ENCODE peak calls at places on chromosomes 2 and 18, in five cellular contexts. T, C, W, D and M are unnamed samples.

GRCh38 chr2:232815569-232815968 is 39.2 kb upstream of the KCNJ13 start:
- DNase-seq in C (no peak), D (no peak), T (no peak), W (no peak), M (no peak)

GRCh38 chr2:40242315-40242714 is 209.6 kb downstream of the SLC8A1 start:
- DNase-seq in D (no peak), W (no peak), C (no peak), T (peak; percentile 23), M (no peak)

GRCh38 chr2:155223781-155224406 is 525.4 kb downstream of the KCNJ3 start:
- DNase-seq in T (peak; percentile 40), C (peak; percentile 26), D (peak; percentile 1), W (no peak), M (no peak)

GRCh38 chr2:54810236-54810635 is 86.8 kb downstream of the EML6 start:
- DNase-seq in W (no peak), T (no peak), D (no peak), C (no peak), M (no peak)

GRCh38 chr2:134282638-134283400 is 28.9 kb downstream of the MGAT5 start:
- DNase-seq in T (no peak), W (no peak), C (no peak), D (no peak), M (no peak)

GRCh38 chr2:28175028-28175427 is 217.6 kb upstream of the FOSL2 start:
- DNase-seq in C (no peak), T (peak; percentile 29), D (no peak), W (no peak), M (no peak)

GRCh38 chr2:133486706-133487305 is 81.5 kb downstream of the NCKAP5 start:
- DNase-seq in D (no peak), C (no peak), W (no peak), T (no peak), M (no peak)

GRCh38 chr18:49608366-49608747 is 46.5 kb downstream of the LIPG start:
- DNase-seq in D (no peak), W (peak; percentile 68), T (no peak), C (no peak), M (no peak)

GRCh38 chr2:226707500-226707899 is 92.1 kb downstream of the IRS1 start:
- DNase-seq in W (no peak), C (no peak), T (no peak), D (no peak), M (no peak)

GRCh38 chr2:9422321-9423099 is 818 bp downstream of the ITGB1BP1 start:
- DNase-seq in T (peak; percentile 63), W (peak; percentile 46), D (peak; percentile 71), C (peak; percentile 18), M (peak; percentile 38)

GRCh38 chr18:3388980-3389379 is 61.0 kb upstream of the TGIF1 start:
- DNase-seq in C (no peak), W (no peak), D (no peak), T (no peak), M (no peak)

GRCh38 chr2:69917854-69918253 is 2.9 kb downstream of the MXD1 start:
- DNase-seq in T (no peak), C (peak; percentile 10), D (no peak), W (peak; percentile 16), M (no peak)

GRCh38 chr2:156505696-156506095 is 69.5 kb downstream of the GPD2 start:
- DNase-seq in C (no peak), D (no peak), W (no peak), T (no peak), M (no peak)

GRCh38 chr2:195543063-195543462 is 114.0 kb upstream of the SLC39A10 start:
- DNase-seq in W (no peak), C (no peak), T (no peak), D (no peak), M (no peak)

GRCh38 chr18:54737986-54738385 is 90.3 kb upstream of the RAB27B start:
- DNase-seq in C (no peak), W (no peak), D (peak; percentile 7), T (no peak), M (no peak)

GRCh38 chr2:238928520-238929241 is 80.8 kb downstream of the TWIST2 start:
- DNase-seq in W (no peak), T (no peak), C (no peak), D (no peak), M (no peak)

GRCh38 chr2:203714112-203714511 is 7.7 kb downstream of the CD28 start:
- DNase-seq in D (no peak), W (no peak), C (no peak), T (no peak), M (no peak)

GRCh38 chr18:48874233-48874632 is 76.5 kb downstream of the SMAD7 start:
- DNase-seq in D (no peak), C (no peak), W (no peak), T (no peak), M (no peak)

GRCh38 chr2:19667085-19667484 is 234.7 kb downstream of the TTC32 start:
- DNase-seq in W (no peak), D (peak; percentile 40), T (peak; percentile 25), C (peak; percentile 41), M (no peak)

GRCh38 chr2:62227386-62228075 is 31.6 kb downstream of the B3GNT2 start:
- DNase-seq in T (no peak), C (no peak), W (no peak), D (no peak), M (no peak)

GRCh38 chr2:240322231-240322955 is 113.1 kb upstream of the GPC1 start:
- DNase-seq in T (no peak), C (no peak), W (no peak), D (no peak), M (no peak)

GRCh38 chr2:192165842-192166241 is 28.9 kb downstream of the TMEFF2 start:
- DNase-seq in W (no peak), C (no peak), T (no peak), D (no peak), M (no peak)

GRCh38 chr2:3536682-3537632 is 17.6 kb upstream of the ADI1 start:
- DNase-seq in C (peak; percentile 26), W (peak; percentile 79), T (peak; percentile 83), D (peak; percentile 81), M (no peak)

GRCh38 chr2:144519934-144520717 is at the start of gene ZEB2:
- DNase-seq in C (peak; percentile 19), T (peak; percentile 72), D (peak; percentile 22), W (peak; percentile 79), M (no peak)

GRCh38 chr2:171516793-171517192 is 5.5 kb upstream of the CYBRD1 start:
- DNase-seq in D (no peak), C (no peak), W (no peak), T (no peak), M (no peak)

GRCh38 chr2:226023383-226023782 is 623.9 kb downstream of the NYAP2 start:
- DNase-seq in D (no peak), W (no peak), C (peak; percentile 36), T (peak; percentile 63), M (no peak)

GRCh38 chr2:237920673-237921072 is 46.1 kb upstream of the UBE2F start:
- DNase-seq in C (no peak), T (no peak), W (no peak), D (no peak), M (no peak)

GRCh38 chr2:140509765-140510164 is 1621.1 kb downstream of the LRP1B start:
- DNase-seq in W (no peak), T (no peak), C (no peak), D (no peak), M (no peak)
- TF ChIP-seq REST in W (no peak), T (no peak), C (no peak), D (no peak), M (no peak)

DNA sequence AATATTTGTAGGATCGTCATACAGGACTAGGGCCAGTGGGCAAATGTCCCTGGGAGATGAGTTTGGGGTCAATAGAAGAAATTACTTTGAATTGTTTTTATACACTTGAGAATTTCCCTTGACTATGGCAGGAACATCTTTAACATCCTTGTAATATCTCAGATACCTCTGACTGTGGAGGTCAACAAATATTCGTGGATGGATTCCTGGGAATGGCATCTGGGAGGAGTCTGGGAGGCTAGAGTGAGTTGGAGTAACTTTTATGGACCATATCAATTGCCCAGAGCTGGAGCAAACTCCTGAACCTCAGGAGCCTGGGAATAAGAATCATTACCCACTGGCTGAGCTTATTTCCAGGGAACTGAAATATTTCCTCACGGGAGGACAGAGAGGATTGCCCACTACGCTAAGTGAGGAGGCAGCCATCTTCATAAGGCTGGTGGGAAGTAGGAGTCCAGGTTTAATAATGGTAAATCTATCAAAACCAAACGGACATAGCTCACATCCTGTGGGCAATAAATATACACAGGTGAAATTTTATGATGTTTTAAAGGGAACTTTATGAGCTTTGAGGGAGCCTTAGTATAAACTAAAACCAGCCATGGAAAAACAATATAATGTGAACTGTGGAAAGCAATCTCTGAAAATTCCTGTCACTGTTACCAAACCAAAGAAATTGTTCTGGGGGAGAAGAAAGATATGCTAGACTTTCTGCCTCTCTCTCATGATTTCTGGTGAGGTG is 44.4 kb upstream of the LCLAT1 start:
- DNase-seq in C (no peak), D (no peak), W (no peak), T (no peak), M (no peak)
- H3K27ac ChIP-seq in C (no peak overlapping the region), D (no peak overlapping the region), W (no peak overlapping the region), T (no peak overlapping the region), M (no peak overlapping the region)

GRCh38 chr2:178242552-178242883 is 48.2 kb downstream of the OSBPL6 start:
- DNase-seq in T (no peak), D (no peak), C (no peak), W (no peak), M (no peak)
- TF ChIP-seq REST in T (no peak), D (no peak), C (no peak), W (no peak), M (no peak)

DNA sequence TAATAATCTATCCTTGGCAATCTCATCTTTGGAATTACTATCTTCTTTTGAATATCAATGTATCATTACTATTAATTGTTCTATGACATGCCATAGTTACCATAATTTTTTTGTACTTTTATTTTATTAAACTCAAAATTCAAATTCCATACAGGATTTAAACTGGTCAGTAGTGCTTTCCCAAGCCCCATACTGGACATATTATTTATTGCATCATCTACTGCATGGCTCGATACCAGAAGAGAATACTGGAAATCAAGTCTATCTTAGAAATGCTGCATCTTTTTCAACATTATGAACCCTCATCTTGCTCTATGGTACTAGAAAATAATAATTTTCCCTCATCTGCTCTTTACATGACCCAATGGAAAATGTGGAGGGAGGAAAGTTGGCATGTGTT is 9.4 kb upstream of the PDE1A start:
- DNase-seq in D (no peak), W (no peak), T (no peak), C (no peak), M (no peak)
- H3K27ac ChIP-seq in D (no peak overlapping the region), W (no peak overlapping the region), T (no peak overlapping the region), C (no peak overlapping the region), M (no peak overlapping the region)

DNA sequence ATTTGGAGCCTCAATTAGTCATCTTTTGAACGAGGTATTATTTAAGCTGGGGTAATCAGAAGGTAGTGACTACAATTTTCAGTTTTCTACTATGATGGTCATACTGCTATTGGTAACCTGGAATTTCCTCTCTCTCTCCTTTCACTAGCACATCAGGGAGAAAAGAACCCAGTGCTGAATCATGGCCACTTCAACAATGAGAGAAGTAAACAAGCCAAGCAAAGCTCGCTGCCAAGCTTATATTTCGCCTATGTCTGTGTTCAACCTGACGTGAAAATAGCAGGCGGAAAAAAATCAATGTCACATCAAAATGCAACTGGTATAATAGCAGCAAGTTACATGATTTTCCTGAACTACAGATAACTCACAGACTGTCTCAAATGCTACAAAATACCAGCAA is 38.2 kb downstream of the RNF152 start:
- DNase-seq in C (no peak), T (no peak), D (no peak), W (no peak), M (no peak)
- TF ChIP-seq REST in C (no peak), T (no peak), D (no peak), W (no peak), M (no peak)